ENCODE peak calls at places on chromosome 12, in seven cellular contexts. H is mesendoderm, U is IMR-90, O is H9, Q is H1, X is mesenchymal stem cell, I is trophoblast cell. A is an unnamed sample.

GRCh38 chr12:39846971-39847661 is 227.5 kb upstream of the ABCD2 start:
- DNase-seq in H (peak), U (peak), O (no peak), Q (no peak), X (no peak), I (peak), A (no peak)

GRCh38 chr12:80040075-80040738 is 59.1 kb upstream of the OTOGL start:
- DNase-seq in H (no peak), U (peak), O (no peak), Q (no peak), X (peak), I (no peak), A (no peak)

GRCh38 chr12:55899035-55899434 is 28.7 kb downstream of the PYM1 start:
- DNase-seq in H (no peak), U (peak), O (no peak), Q (no peak), X (peak), I (no peak), A (no peak)

GRCh38 chr12:62859203-62859799 is 75.6 kb downstream of the PPM1H start:
- DNase-seq in H (no peak), U (no peak), O (no peak), Q (no peak), X (no peak), I (no peak), A (no peak)

GRCh38 chr12:53365245-53365904 is 14.6 kb upstream of the SP1 start:
- DNase-seq in H (no peak), U (peak), O (no peak), Q (no peak), X (peak), I (no peak), A (no peak)

GRCh38 chr12:91582799-91583198 is 400.2 kb upstream of the DCN start:
- DNase-seq in H (no peak), U (no peak), O (no peak), Q (no peak), X (no peak), I (no peak), A (no peak)

GRCh38 chr12:42255221-42255874 is 17.3 kb upstream of the YAF2 start:
- DNase-seq in H (no peak), U (no peak), O (no peak), Q (no peak), X (no peak), I (no peak), A (no peak)

GRCh38 chr12:68804654-68805591 is 3.1 kb upstream of the MDM2 start:
- DNase-seq in H (peak), U (no peak), O (peak), Q (peak), X (no peak), I (peak), A (no peak)

GRCh38 chr12:106289196-106289681 is 13.3 kb upstream of the TCP11L2 start:
- DNase-seq in H (no peak), U (peak), O (no peak), Q (no peak), X (peak), I (no peak), A (no peak)

GRCh38 chr12:118034429-118035193 is 18.1 kb downstream of the RFC5 start:
- DNase-seq in H (peak), U (peak), O (peak), Q (no peak), X (peak), I (peak), A (no peak)

GRCh38 chr12:41536813-41537490 is 348.8 kb downstream of the PDZRN4 start:
- DNase-seq in H (no peak), U (no peak), O (no peak), Q (no peak), X (no peak), I (no peak), A (no peak)

GRCh38 chr12:96811083-96811482 is 96.0 kb upstream of the NEDD1 start:
- DNase-seq in H (peak), U (peak), O (no peak), Q (no peak), X (peak), I (no peak), A (no peak)

GRCh38 chr12:123937707-123938600 is 34.7 kb downstream of the CCDC92 start:
- DNase-seq in H (no peak), U (peak), O (no peak), Q (no peak), X (peak), I (no peak), A (no peak)

GRCh38 chr12:117261267-117261666 is 71.0 kb upstream of the FBXO21 start:
- DNase-seq in H (no peak), U (no peak), O (no peak), Q (no peak), X (no peak), I (no peak), A (no peak)

GRCh38 chr12:34394211-34395055 is 372.1 kb downstream of the ALG10 start:
- DNase-seq in H (no peak), U (no peak), O (peak), Q (peak), X (no peak), I (no peak), A (no peak)

GRCh38 chr12:4280351-4281163 is 7.0 kb downstream of the CCND2 start:
- DNase-seq in H (no peak), U (no peak), O (no peak), Q (peak), X (no peak), I (no peak), A (no peak)

GRCh38 chr12:53995311-53996187 is 4.4 kb upstream of the HOXC9 start:
- DNase-seq in H (no peak), U (no peak), O (peak), Q (peak), X (peak), I (no peak), A (no peak)

GRCh38 chr12:64082866-64083268 is 139.2 kb downstream of the KICS2 start:
- DNase-seq in H (no peak), U (no peak), O (no peak), Q (no peak), X (no peak), I (no peak), A (no peak)

GRCh38 chr12:100187068-100187467 is 13.5 kb upstream of the ACTR6 start:
- DNase-seq in H (no peak), U (no peak), O (no peak), Q (no peak), X (no peak), I (no peak), A (no peak)

GRCh38 chr12:108260969-108261368 is 78.1 kb downstream of the CMKLR1 start:
- DNase-seq in H (no peak), U (no peak), O (no peak), Q (no peak), X (no peak), I (no peak), A (no peak)

GRCh38 chr12:50241178-50241577 is 42.1 kb downstream of the LIMA1 start:
- DNase-seq in H (no peak), U (peak), O (no peak), Q (no peak), X (peak), I (no peak), A (no peak)

GRCh38 chr12:51185171-51185717 is 12.3 kb upstream of the TFCP2 start:
- DNase-seq in H (no peak), U (no peak), O (no peak), Q (no peak), X (no peak), I (no peak), A (no peak)

GRCh38 chr12:130743606-130744005 is 27.5 kb upstream of the RIMBP2 start:
- DNase-seq in H (no peak), U (no peak), O (no peak), Q (no peak), X (no peak), I (no peak), A (no peak)

GRCh38 chr12:122023339-122024131 is 1.9 kb downstream of the BCL7A start:
- DNase-seq in H (peak), U (peak), O (peak), Q (peak), X (peak), I (no peak), A (no peak)

GRCh38 chr12:49294086-49294803 is 702 bp upstream of the PRPH start:
- DNase-seq in H (peak), U (no peak), O (no peak), Q (no peak), X (no peak), I (no peak), A (no peak)

GRCh38 chr12:82660541-82661325 is 26.0 kb upstream of the TMTC2 start:
- DNase-seq in H (no peak), U (no peak), O (no peak), Q (no peak), X (peak), I (no peak), A (no peak)

GRCh38 chr12:50990147-50990727 is 35.9 kb downstream of the SLC11A2 start:
- DNase-seq in H (no peak), U (no peak), O (no peak), Q (no peak), X (no peak), I (no peak), A (no peak)

GRCh38 chr12:124032265-124032886 is 59.4 kb downstream of the ZNF664 start:
- DNase-seq in H (peak), U (peak), O (peak), Q (peak), X (peak), I (no peak), A (peak)

GRCh38 chr12:132143328-132144071 is 619 bp downstream of the DDX51 start:
- DNase-seq in H (no peak), U (no peak), O (no peak), Q (no peak), X (no peak), I (no peak), A (no peak)

GRCh38 chr12:210277-211141 is 3.4 kb downstream of the SLC6A12 start:
- DNase-seq in H (no peak), U (no peak), O (no peak), Q (no peak), X (no peak), I (no peak), A (no peak)

GRCh38 chr12:112664569-112664968 is 127.0 kb upstream of the RPH3A start:
- DNase-seq in H (peak), U (no peak), O (peak), Q (peak), X (no peak), I (no peak), A (peak)

GRCh38 chr12:105939181-105939721 is 199.5 kb downstream of the NUAK1 start:
- DNase-seq in H (no peak), U (no peak), O (no peak), Q (no peak), X (no peak), I (no peak), A (no peak)

GRCh38 chr12:47812797-47813490 is 6.8 kb downstream of the HDAC7 start:
- DNase-seq in H (peak), U (peak), O (peak), Q (peak), X (peak), I (peak), A (peak)
- H2BK120ac ChIP-seq in H (peak), U (peak), O (no peak), Q (peak), X (peak), I (peak), A (no peak)

DNA sequence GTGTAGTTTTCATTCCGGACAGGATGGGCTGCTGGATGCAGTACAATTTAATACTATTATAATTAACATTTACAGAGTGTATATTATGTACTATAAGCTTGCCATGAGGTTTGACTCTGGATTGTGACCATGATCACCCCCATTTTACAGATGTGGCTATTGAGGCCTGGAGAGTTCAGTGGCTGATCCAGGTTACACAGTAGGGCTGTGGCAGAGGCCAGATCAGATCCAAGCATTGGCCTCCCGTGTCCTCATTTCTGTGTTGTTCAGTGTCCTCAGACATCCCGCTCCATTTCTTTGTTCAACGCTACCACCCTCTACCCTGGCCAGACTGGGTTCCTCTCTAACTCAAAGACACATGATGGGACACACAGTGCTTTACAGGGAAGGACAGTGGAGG is 179.2 kb downstream of the CHST11 start:
- DNase-seq in H (no peak), U (no peak), O (no peak), Q (no peak), X (no peak), I (no peak), A (no peak)
- H2BK120ac ChIP-seq in H (no peak), U (no peak), O (no peak), Q (no peak), X (no peak), I (no peak), A (no peak)

GRCh38 chr12:25384038-25384953 is 133.6 kb upstream of the KRAS start:
- DNase-seq in H (peak), U (peak), O (no peak), Q (no peak), X (peak), I (no peak), A (no peak)
- H2BK120ac ChIP-seq in H (no peak), U (peak), O (no peak), Q (no peak), X (no peak), I (no peak), A (no peak)

DNA sequence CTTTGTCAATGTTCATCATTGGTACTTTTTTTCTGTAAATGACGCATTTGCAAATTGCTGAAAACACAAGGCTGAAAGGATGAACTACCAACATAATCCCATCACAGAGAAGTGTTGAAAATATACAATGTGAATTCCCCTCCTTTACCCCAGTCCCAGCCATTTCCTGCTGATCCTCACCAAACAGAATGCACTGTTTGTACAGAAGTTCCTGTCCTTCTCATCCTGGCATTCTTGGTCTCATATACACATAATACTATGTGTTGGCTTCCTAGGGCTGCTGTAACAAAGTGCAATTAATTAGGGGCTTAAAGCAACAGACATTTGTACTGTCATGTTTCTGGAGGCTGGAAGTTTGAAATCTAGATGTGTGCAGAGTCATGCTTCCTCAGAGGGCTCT is 836.2 kb upstream of the MGAT4C start:
- DNase-seq in H (no peak), U (no peak), O (no peak), Q (no peak), X (no peak), I (no peak), A (no peak)
- H2BK120ac ChIP-seq in H (no peak), U (no peak), O (no peak), Q (no peak), X (no peak), I (no peak), A (no peak)

DNA sequence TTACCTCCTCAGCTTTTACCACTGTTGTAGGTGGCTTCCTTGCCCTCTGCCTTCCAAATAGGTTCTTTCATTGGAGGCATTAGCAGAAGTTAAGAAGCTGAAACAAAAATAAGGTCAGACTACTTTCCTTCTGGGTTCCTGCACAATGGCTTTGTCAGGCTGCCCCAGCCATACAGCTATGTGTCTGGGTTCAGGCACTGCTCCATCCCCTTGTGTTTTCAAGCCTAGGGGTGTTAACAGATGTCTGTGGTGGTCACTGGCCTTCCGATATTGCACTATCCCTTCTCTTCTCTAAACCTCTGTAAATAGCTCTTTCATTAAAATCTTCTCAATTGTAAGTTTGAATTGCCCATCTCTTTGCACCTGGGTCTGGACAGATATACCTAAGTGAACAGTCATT is 728.9 kb downstream of the SLC16A7 start:
- DNase-seq in H (no peak), U (no peak), O (no peak), Q (no peak), X (no peak), I (no peak), A (no peak)
- H2BK120ac ChIP-seq in H (no peak), U (no peak), O (no peak), Q (no peak), X (no peak), I (no peak), A (no peak)

DNA sequence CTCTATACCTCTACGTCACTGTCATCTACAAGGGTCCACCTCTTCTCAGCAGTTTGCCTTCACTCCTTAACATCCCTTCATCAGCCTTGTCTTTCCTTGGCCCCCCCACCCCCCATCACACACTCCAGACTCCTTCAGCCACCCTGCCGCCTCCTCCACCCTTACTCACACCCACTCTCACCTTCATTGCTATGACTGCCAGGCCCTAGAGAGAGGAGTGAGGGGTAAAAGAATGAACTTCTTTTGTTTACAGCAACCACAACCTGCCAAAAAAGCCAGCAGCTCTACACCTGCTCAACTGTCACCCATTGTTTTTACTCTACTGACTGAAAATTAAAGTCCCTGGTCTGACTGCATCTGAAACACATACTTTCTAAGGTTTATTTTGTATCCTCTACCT is 112.8 kb downstream of the DUSP6 start:
- DNase-seq in H (no peak), U (no peak), O (no peak), Q (no peak), X (no peak), I (no peak), A (no peak)
- H2BK120ac ChIP-seq in H (no peak), U (no peak), O (no peak), Q (no peak), X (no peak), I (no peak), A (no peak)

GRCh38 chr12:110075880-110076279 is 27.6 kb upstream of the C12orf76 start:
- DNase-seq in H (no peak), U (no peak), O (no peak), Q (no peak), X (no peak), I (no peak), A (no peak)

GRCh38 chr12:110084314-110085015 is 36.1 kb upstream of the C12orf76 start:
- DNase-seq in H (peak), U (no peak), O (no peak), Q (no peak), X (peak), I (peak), A (no peak)

GRCh38 chr12:110079477-110080400 is 31.4 kb upstream of the C12orf76 start:
- DNase-seq in H (no peak), U (peak), O (no peak), Q (no peak), X (peak), I (peak), A (no peak)

GRCh38 chr12:110077769-110078168 is 29.4 kb upstream of the C12orf76 start:
- DNase-seq in H (no peak), U (no peak), O (no peak), Q (no peak), X (no peak), I (no peak), A (no peak)

GRCh38 chr12:110080410-110080809 is 32.1 kb upstream of the C12orf76 start:
- DNase-seq in H (no peak), U (no peak), O (no peak), Q (no peak), X (no peak), I (no peak), A (no peak)
- H2BK120ac ChIP-seq in H (no peak), U (no peak), O (no peak), Q (no peak), X (peak), I (no peak), A (no peak)

DNA sequence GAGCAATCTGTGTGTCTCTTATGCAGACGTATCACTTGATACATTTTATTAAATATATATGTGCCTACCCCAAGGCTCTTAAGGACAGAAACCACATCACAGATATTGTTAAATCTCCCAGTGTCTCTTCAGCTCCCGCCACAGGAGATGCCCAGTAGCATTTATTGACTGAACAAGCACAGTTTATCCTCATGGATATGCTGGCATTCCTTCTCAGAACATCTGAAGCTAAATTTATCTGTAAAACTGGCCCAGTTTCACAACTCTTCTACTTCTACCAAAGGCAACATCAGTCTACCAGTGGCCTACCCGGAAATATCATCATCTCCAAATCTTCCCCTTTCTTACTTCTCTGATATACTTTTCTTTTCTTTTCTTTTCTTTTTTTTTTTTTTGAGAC is 10.7 kb downstream of the APOLD1 start:
- DNase-seq in H (no peak), U (no peak), O (no peak), Q (no peak), X (no peak), I (no peak), A (no peak)
- H2BK120ac ChIP-seq in H (no peak), U (no peak), O (no peak), Q (no peak), X (no peak), I (no peak), A (no peak)

GRCh38 chr12:7787574-7788315 is 1.5 kb upstream of the NANOG start:
- DNase-seq in H (peak), U (no peak), O (peak), Q (peak), X (no peak), I (no peak), A (no peak)
- H2BK120ac ChIP-seq in H (no peak), U (no peak), O (no peak), Q (peak), X (no peak), I (no peak), A (no peak)

DNA sequence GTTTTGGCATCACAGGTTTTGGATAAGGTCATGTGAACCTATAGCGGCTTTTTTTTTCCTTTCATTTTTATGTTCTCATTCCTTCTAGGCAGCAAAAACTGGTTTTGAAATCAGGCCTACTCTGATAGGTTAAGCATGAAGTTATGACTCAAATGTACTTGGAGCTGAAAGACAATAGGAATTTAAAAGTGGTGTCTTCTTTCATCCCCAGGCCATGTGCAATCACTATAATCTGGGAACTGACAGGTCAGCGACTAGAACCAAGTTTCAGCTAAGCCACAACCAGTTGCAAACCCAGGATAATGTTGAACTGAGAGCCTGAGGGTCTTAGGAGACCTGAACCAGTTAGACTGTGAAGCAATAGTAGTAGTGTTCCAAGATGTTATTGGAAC is 74.3 kb downstream of the ANO6 start:
- DNase-seq in H (no peak), U (peak), O (no peak), Q (no peak), X (peak), I (peak), A (no peak)
- H2BK120ac ChIP-seq in H (no peak), U (no peak), O (no peak), Q (no peak), X (no peak), I (no peak), A (no peak)